ENCODE peak calls at places on chromosome 13, in ten cellular contexts. K, H, A, J, W, Y, B, O, T and S are unnamed samples.

GRCh38 chr13:107271226-107271625 is 703.3 kb upstream of the ARGLU1 start:
- DNase-seq in K (no peak), H (peak; percentile 49), A (no peak), J (peak; percentile 8), W (no peak), Y (no peak), B (no peak), O (no peak), T (peak; percentile 76), S (no peak)

GRCh38 chr13:106376411-106377112 is 158.9 kb downstream of the EFNB2 start:
- DNase-seq in K (no peak), H (peak; percentile 85), A (no peak), J (no peak), W (peak; percentile 86), Y (no peak), B (peak; percentile 10), O (peak; percentile 71), T (no peak), S (no peak)

GRCh38 chr13:100941811-100942361 is 267.3 kb upstream of the TMTC4 start:
- DNase-seq in K (no peak), H (no peak), A (no peak), J (no peak), W (no peak), Y (no peak), B (no peak), O (no peak), T (no peak), S (no peak)

GRCh38 chr13:66111628-66112027 is 1118.5 kb downstream of the PCDH9 start:
- DNase-seq in K (no peak), H (no peak), A (no peak), J (no peak), W (no peak), Y (no peak), B (no peak), O (no peak), T (no peak), S (no peak)

GRCh38 chr13:27985600-27985999 is 2.9 kb downstream of the URAD start:
- DNase-seq in K (no peak), H (no peak), A (no peak), J (no peak), W (no peak), Y (no peak), B (no peak), O (no peak), T (no peak), S (no peak)

GRCh38 chr13:21066946-21067345 is 5.6 kb upstream of the LATS2 start:
- DNase-seq in K (no peak), H (no peak), A (no peak), J (no peak), W (no peak), Y (no peak), B (no peak), O (no peak), T (no peak), S (no peak)

GRCh38 chr13:22929391-22930126 is 251.2 kb upstream of the SGCG start:
- DNase-seq in K (no peak), H (no peak), A (no peak), J (no peak), W (no peak), Y (no peak), B (no peak), O (no peak), T (no peak), S (no peak)

GRCh38 chr13:30119476-30119875 is 187.9 kb downstream of the KATNAL1 start:
- DNase-seq in K (no peak), H (peak; percentile 89), A (no peak), J (no peak), W (no peak), Y (no peak), B (no peak), O (no peak), T (no peak), S (no peak)

GRCh38 chr13:76474356-76474755 is 411.8 kb downstream of the KCTD12 start:
- DNase-seq in K (no peak), H (peak; percentile 12), A (no peak), J (no peak), W (no peak), Y (no peak), B (no peak), O (no peak), T (no peak), S (no peak)

DNA sequence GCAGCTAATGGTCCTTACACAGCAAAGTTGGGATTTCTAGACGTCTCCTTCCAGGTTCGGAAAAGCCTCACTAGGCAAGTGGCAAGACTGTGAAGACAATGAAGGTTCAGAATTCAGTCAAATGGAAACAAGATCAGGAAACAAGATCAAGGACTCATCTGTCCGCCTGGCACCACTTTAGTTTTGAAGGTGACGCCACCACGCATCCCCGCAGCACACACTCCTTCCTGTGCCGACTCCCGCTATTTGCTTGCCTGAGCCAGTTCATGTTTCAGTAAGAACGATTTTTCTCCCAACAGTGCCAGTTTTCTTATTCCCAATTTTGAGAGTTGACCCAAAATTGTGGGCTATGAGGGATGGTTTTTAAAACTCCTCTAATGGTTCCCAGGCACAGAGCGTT is 41.4 kb downstream of the MPHOSPH8 start:
- DNase-seq in K (no peak), H (no peak), A (no peak), J (no peak), W (no peak), Y (no peak), B (no peak), O (no peak), T (no peak), S (no peak)
- H3K36me3 ChIP-seq in K (no peaks in the 10 kb centered on the region), H (peaks cover 53% of the 10 kb centered on the region), A (no peaks in the 10 kb centered on the region), J (no peaks in the 10 kb centered on the region), W (peaks cover 37% of the 10 kb centered on the region), Y (peaks cover 21% of the 10 kb centered on the region), B (peaks cover 9% of the 10 kb centered on the region), O (peaks cover 79% of the 10 kb centered on the region), T (peaks cover 10% of the 10 kb centered on the region), S (peaks cover 60% of the 10 kb centered on the region)

DNA sequence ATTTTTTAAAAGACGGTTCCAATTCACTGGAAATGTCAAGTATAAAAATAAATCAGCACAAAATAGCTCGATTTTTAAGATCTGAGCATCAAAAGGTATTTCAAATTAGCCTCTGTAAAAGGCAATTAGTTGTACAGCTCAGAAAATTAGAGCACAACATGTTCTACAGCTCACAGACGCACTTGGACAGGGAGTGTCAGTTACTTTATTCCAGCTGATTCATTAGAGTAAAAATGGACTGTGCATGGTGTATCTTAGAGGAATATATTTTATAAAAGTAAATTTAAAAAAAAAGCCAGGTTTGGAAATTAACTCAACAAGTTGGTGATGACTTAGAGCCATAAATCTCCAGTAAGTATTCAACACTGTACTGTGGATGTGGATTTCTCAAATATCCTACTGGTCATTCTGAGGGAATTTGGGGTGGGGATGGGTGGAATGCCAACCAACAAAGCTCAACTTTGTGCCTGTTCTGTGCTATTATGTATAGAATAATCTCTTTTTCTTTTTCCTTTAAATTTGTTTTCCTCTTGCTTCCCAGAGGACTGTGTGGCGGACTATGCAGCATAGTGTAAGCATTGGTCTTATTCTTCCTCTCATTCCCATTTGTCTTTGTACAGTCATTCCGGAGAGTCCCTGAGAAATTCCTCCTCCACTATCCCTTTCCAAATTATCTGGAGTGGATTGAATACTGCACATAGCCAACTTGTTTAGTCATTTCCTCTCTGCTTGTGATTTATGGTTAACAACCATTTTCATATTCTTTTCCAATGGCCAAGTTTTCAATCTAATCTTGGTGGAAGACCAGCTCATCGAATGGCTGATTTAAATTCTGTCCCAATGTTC is 169.3 kb downstream of the DCT start:
- DNase-seq in K (no peak), H (peak; percentile 79), A (no peak), J (no peak), W (no peak), Y (no peak), B (no peak), O (no peak), T (no peak), S (no peak)
- H3K4me3 ChIP-seq in K (no peak overlapping the region), H (peak overlapping the region; percentile 49), A (no peak overlapping the region), J (no peak overlapping the region), W (no peak overlapping the region), Y (no peak overlapping the region), B (no peak overlapping the region), O (no peak overlapping the region), T (no peak overlapping the region), S (no peak overlapping the region)

GRCh38 chr13:44929691-44930090 is 59.6 kb downstream of the NUFIP1 start:
- DNase-seq in K (no peak), H (no peak), A (no peak), J (no peak), W (no peak), Y (no peak), B (no peak), O (no peak), T (no peak), S (no peak)

GRCh38 chr13:44930280-44930679 is 59.0 kb downstream of the NUFIP1 start:
- DNase-seq in K (no peak), H (no peak), A (no peak), J (no peak), W (no peak), Y (no peak), B (no peak), O (no peak), T (no peak), S (no peak)

GRCh38 chr13:44932171-44932849 is 57.0 kb downstream of the NUFIP1 start:
- DNase-seq in K (no peak), H (peak; percentile 49), A (no peak), J (no peak), W (no peak), Y (no peak), B (no peak), O (no peak), T (no peak), S (no peak)

GRCh38 chr13:44932850-44933251 is 56.4 kb downstream of the NUFIP1 start:
- DNase-seq in K (no peak), H (peak; percentile 75), A (peak; percentile 45), J (peak; percentile 31), W (no peak), Y (no peak), B (no peak), O (no peak), T (no peak), S (peak; percentile 38)

DNA sequence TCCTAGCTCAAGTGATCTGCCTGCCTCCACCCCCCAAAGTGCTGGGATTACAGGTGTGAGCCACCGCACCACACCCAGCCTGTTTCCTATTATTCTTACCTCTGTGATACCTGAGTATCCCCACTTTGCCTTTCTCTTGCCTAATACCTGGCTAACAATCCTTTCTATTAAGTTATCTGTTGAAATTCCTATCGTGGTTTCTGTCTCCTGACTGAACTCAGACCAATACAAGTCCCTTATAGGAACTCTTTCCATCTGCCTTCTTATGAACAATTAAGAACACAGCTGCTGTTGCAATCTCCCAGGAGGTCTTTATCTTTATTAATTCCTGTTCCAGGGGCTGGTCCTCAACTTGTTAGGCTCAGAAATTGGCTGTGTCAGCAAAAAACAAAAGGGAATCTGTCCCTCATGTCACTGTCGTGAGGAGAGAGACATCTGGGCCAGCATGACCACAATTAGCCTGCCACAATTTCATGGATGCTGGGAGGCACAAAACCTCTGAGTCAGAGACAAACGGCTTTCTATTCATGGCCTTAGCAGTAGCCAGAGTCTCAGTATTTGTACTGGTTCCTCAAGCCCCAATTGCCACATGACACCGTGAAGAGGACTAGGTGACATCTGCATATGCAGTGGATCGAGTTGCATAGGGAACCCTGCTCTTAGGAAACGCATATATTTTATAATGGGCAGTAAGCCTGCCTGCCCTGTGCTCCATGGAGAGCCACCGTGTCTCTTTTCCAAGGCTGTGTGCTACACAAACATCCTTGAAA is 58.2 kb downstream of the NUFIP1 start:
- DNase-seq in K (no peak), H (peak; percentile 52), A (no peak), J (no peak), W (no peak), Y (no peak), B (no peak), O (no peak), T (peak; percentile 14), S (no peak)
- H3K4me1 ChIP-seq in K (peaks cover 26% of the 10 kb centered on the region), H (peaks cover 47% of the 10 kb centered on the region), A (peaks cover 47% of the 10 kb centered on the region), J (peaks cover 45% of the 10 kb centered on the region), W (peaks cover 6% of the 10 kb centered on the region), Y (no peaks in the 10 kb centered on the region), B (no peaks in the 10 kb centered on the region), O (peaks cover 4% of the 10 kb centered on the region), T (peaks cover 6% of the 10 kb centered on the region), S (no peaks in the 10 kb centered on the region)

GRCh38 chr13:110669036-110669435 is 36.9 kb downstream of the CARS2 start:
- DNase-seq in K (no peak), H (no peak), A (no peak), J (no peak), W (no peak), Y (no peak), B (no peak), O (no peak), T (no peak), S (no peak)
- H3K36me3 ChIP-seq in K (no peaks in the 10 kb centered on the region), H (peaks cover 30% of the 10 kb centered on the region), A (no peaks in the 10 kb centered on the region), J (no peaks in the 10 kb centered on the region), W (peaks cover 24% of the 10 kb centered on the region), Y (peaks cover 10% of the 10 kb centered on the region), B (peaks cover 7% of the 10 kb centered on the region), O (peaks cover 56% of the 10 kb centered on the region), T (peaks cover 8% of the 10 kb centered on the region), S (no peaks in the 10 kb centered on the region)